ENCODE peak calls at places on chromosome 1, in four cellular contexts. M, N, F and Q are unnamed samples.

GRCh38 chr1:153293847-153294246 is 18.9 kb downstream of the PGLYRP3 start:
- DNase-seq in M (no peak), N (no peak), F (no peak), Q (no peak)

GRCh38 chr1:6495041-6495441 is 3.6 kb upstream of the PLEKHG5 start:
- DNase-seq in M (no peak), N (no peak), F (no peak), Q (no peak)

GRCh38 chr1:221035680-221036153 is 156.5 kb downstream of the HLX start:
- DNase-seq in M (no peak), N (no peak), F (no peak), Q (no peak)

GRCh38 chr1:118744420-118744819 is 243.7 kb downstream of the TBX15 start:
- DNase-seq in M (no peak), N (no peak), F (no peak), Q (no peak)

GRCh38 chr1:151211972-151212705 is 13.8 kb downstream of the PIP5K1A start:
- DNase-seq in M (no peak), N (no peak), F (no peak), Q (no peak)

GRCh38 chr1:248828845-248829244 is 3.1 kb upstream of the SH3BP5L start:
- DNase-seq in M (no peak), N (no peak), F (no peak), Q (no peak)

GRCh38 chr1:214378492-214378891 is 97.5 kb downstream of the SMYD2 start:
- DNase-seq in M (no peak), N (no peak), F (no peak), Q (no peak)

GRCh38 chr1:154463512-154463990 is 38.5 kb upstream of the TDRD10 start:
- DNase-seq in M (no peak), N (no peak), F (no peak), Q (no peak)

GRCh38 chr1:9129391-9130041 is 614 bp upstream of the GPR157 start:
- DNase-seq in M (peak; percentile 72), N (no peak), F (peak; percentile 95), Q (peak; percentile 72)

GRCh38 chr1:50705699-50706098 is 254.4 kb downstream of the FAF1 start:
- DNase-seq in M (no peak), N (no peak), F (no peak), Q (no peak)

GRCh38 chr1:93980881-93981280 is 71.7 kb upstream of the GCLM start:
- DNase-seq in M (no peak), N (no peak), F (no peak), Q (no peak)

GRCh38 chr1:171438441-171438840 is 46.9 kb upstream of the PRRC2C start:
- DNase-seq in M (no peak), N (no peak), F (no peak), Q (no peak)

GRCh38 chr1:39925727-39926342 is 24.1 kb upstream of the MYCL start:
- DNase-seq in M (no peak), N (no peak), F (no peak), Q (no peak)

GRCh38 chr1:230174765-230175747 is 108.0 kb downstream of the GALNT2 start:
- DNase-seq in M (no peak), N (no peak), F (peak; percentile 89), Q (no peak)

GRCh38 chr1:40824591-40825429 is 37.4 kb downstream of the CITED4 start:
- DNase-seq in M (no peak), N (no peak), F (no peak), Q (no peak)

GRCh38 chr1:187003353-187003752 is 174.6 kb downstream of the PLA2G4A start:
- DNase-seq in M (no peak), N (no peak), F (no peak), Q (no peak)

GRCh38 chr1:86713477-86713876 is 9.1 kb downstream of the SH3GLB1 start:
- DNase-seq in M (no peak), N (no peak), F (no peak), Q (no peak)

GRCh38 chr1:114353233-114353632 is 157.8 kb downstream of the TRIM33 start:
- DNase-seq in M (no peak), N (no peak), F (no peak), Q (no peak)

GRCh38 chr1:171081994-171082295 is 8.8 kb upstream of the FMO3 start:
- DNase-seq in M (no peak), N (no peak), F (no peak), Q (no peak)

GRCh38 chr1:190320952-190321351 is 156.7 kb downstream of the BRINP3 start:
- DNase-seq in M (no peak), N (no peak), F (peak; percentile 15), Q (no peak)

GRCh38 chr1:202713110-202713509 is 2.9 kb upstream of the SYT2 start:
- DNase-seq in M (no peak), N (no peak), F (no peak), Q (peak; percentile 45)

GRCh38 chr1:27428316-27429028 is 36.0 kb downstream of the GPR3 start:
- DNase-seq in M (no peak), N (no peak), F (no peak), Q (peak; percentile 22)

GRCh38 chr1:23168079-23168461 is 586 bp downstream of the LUZP1 start:
- DNase-seq in M (no peak), N (no peak), F (no peak), Q (peak; percentile 34)

GRCh38 chr1:158153179-158153578 is 27.5 kb upstream of the CD1D start:
- DNase-seq in M (no peak), N (no peak), F (no peak), Q (no peak)

GRCh38 chr1:237875291-237875690 is 15.4 kb downstream of the ZP4 start:
- DNase-seq in M (no peak), N (no peak), F (no peak), Q (no peak)